ENCODE peak calls at places on chromosome 1, in nine cellular contexts. R is activated naive CD4-positive, alpha-beta T cell; E is stimulated activated CD8-positive, alpha-beta memory T cell treated with anti-CD3 and anti-CD28 coated beads, Interleukin-4, amount 100 ng/mL, for 4 hours; O is NCI-H748 treated with DMSO at 0.1 percent for 48 hours; Y is ascending aorta; Q is NCI-H1930; J is left ventricle myocardium inferior; W is tibial artery; T is T-cell. U is an unnamed sample.

GRCh38 chr1:211482306-211482705 is 9.7 kb downstream of the RD3 start:
- DNase-seq in R (no peak), E (no peak), O (no peak), Y (peak), Q (no peak), J (no peak), W (no peak), T (no peak), U (no peak)

GRCh38 chr1:116842654-116843053 is 67.1 kb upstream of the PTGFRN start:
- DNase-seq in R (no peak), E (no peak), O (no peak), Y (no peak), Q (no peak), J (no peak), W (no peak), T (no peak), U (no peak)

GRCh38 chr1:107299521-107299920 is 158.7 kb downstream of the NTNG1 start:
- DNase-seq in R (no peak), E (no peak), O (no peak), Y (no peak), Q (no peak), J (no peak), W (no peak), T (no peak), U (no peak)

GRCh38 chr1:115976900-115977480 is 677 bp downstream of the SLC22A15 start:
- DNase-seq in R (no peak), E (no peak), O (no peak), Y (no peak), Q (no peak), J (peak), W (no peak), T (no peak), U (no peak)

GRCh38 chr1:93565496-93566221 is 116.0 kb downstream of the BCAR3 start:
- DNase-seq in R (no peak), E (no peak), O (no peak), Y (no peak), Q (no peak), J (no peak), W (no peak), T (no peak), U (no peak)

GRCh38 chr1:69244211-69244610 is 323.5 kb upstream of the LRRC7 start:
- DNase-seq in R (no peak), E (no peak), O (no peak), Y (no peak), Q (no peak), J (no peak), W (no peak), T (no peak), U (no peak)

GRCh38 chr1:167454929-167455785 is 63.2 kb downstream of the CD247 start:
- DNase-seq in R (peak), E (peak), O (peak), Y (peak), Q (peak), J (peak), W (peak), T (peak), U (peak)

GRCh38 chr1:199295102-199295501 is 656.3 kb downstream of the PTPRC start:
- DNase-seq in R (no peak), E (no peak), O (peak), Y (no peak), Q (no peak), J (no peak), W (no peak), T (no peak), U (no peak)

U was measured in DMS 273 treated with DMSO at 0.1 percent for 48 hours.